ENCODE peak calls at places on chromosome 6, in nine cellular contexts. W is hippocampal formation; O is endothelial cell; H is aorta; F is GM03348; N is CD4-positive, alpha-beta memory T cell; P is lower lobe of right lung; K is NCI-H446; C is NCI-H510A. D is an unnamed sample.

GRCh38 chr6:127186889-127187288 is 68.4 kb downstream of the RSPO3 start:
- DNase-seq in W (no peak), O (peak; percentile 67), H (peak; percentile 67), F (no peak), N (peak; percentile 26), P (peak; percentile 87), K (no peak), C (no peak), D (peak; percentile 15)

GRCh38 chr6:100472674-100473073 is 8.0 kb upstream of the SIM1 start:
- DNase-seq in W (no peak), O (no peak), H (no peak), F (no peak), N (no peak), P (no peak), K (no peak), C (no peak), D (no peak)

GRCh38 chr6:42450314-42451145 is 1.2 kb downstream of the TRERF1 start:
- DNase-seq in W (peak; percentile 36), O (no peak), H (peak; percentile 55), F (peak; percentile 36), N (no peak), P (no peak), K (no peak), C (no peak), D (no peak)

GRCh38 chr6:158565482-158566040 is 5.7 kb downstream of the TMEM181 start:
- DNase-seq in W (no peak), O (no peak), H (no peak), F (no peak), N (no peak), P (no peak), K (no peak), C (no peak), D (no peak)

GRCh38 chr6:47700051-47700450 is 1.7 kb downstream of the ADGRF4 start:
- DNase-seq in W (no peak), O (no peak), H (no peak), F (peak; percentile 19), N (no peak), P (no peak), K (no peak), C (no peak), D (no peak)

GRCh38 chr6:2103644-2104523 is 141.5 kb downstream of the GMDS start:
- DNase-seq in W (no peak), O (no peak), H (peak; percentile 63), F (peak; percentile 71), N (peak; percentile 20), P (no peak), K (no peak), C (no peak), D (peak; percentile 30)

GRCh38 chr6:26296857-26297648 is 67.9 kb upstream of the BTN3A2 start:
- DNase-seq in W (no peak), O (no peak), H (no peak), F (no peak), N (no peak), P (no peak), K (no peak), C (no peak), D (no peak)

GRCh38 chr6:42674780-42675179 is 47.6 kb downstream of the PRPH2 start:
- DNase-seq in W (no peak), O (no peak), H (no peak), F (no peak), N (no peak), P (no peak), K (no peak), C (no peak), D (no peak)

GRCh38 chr6:122322824-122323223 is 76.6 kb upstream of the HSF2 start:
- DNase-seq in W (no peak), O (no peak), H (no peak), F (no peak), N (peak; percentile 0), P (no peak), K (no peak), C (no peak), D (no peak)

GRCh38 chr6:32689531-32690505 is 23.4 kb upstream of the HLA-DQB1 start:
- DNase-seq in W (no peak), O (no peak), H (no peak), F (no peak), N (no peak), P (no peak), K (no peak), C (no peak), D (no peak)

GRCh38 chr6:110408891-110409290 is 6.5 kb downstream of the DDO start:
- DNase-seq in W (no peak), O (no peak), H (no peak), F (no peak), N (no peak), P (no peak), K (no peak), C (no peak), D (peak; percentile 39)

GRCh38 chr6:147058786-147059434 is 145.3 kb upstream of the STXBP5 start:
- DNase-seq in W (no peak), O (no peak), H (no peak), F (no peak), N (no peak), P (no peak), K (no peak), C (no peak), D (no peak)

GRCh38 chr6:30283761-30284160 is 43.0 kb upstream of the TRIM39 start:
- DNase-seq in W (no peak), O (no peak), H (no peak), F (no peak), N (no peak), P (no peak), K (no peak), C (no peak), D (no peak)

GRCh38 chr6:62283828-62284411 is 2.1 kb downstream of the KHDRBS2 start:
- DNase-seq in W (no peak), O (peak; percentile 36), H (no peak), F (peak; percentile 10), N (no peak), P (no peak), K (peak; percentile 27), C (no peak), D (peak; percentile 8)

GRCh38 chr6:101578306-101578705 is 184.8 kb downstream of the GRIK2 start:
- DNase-seq in W (no peak), O (no peak), H (no peak), F (no peak), N (no peak), P (no peak), K (no peak), C (no peak), D (no peak)

GRCh38 chr6:87789198-87789899 is 87.3 kb upstream of the AKIRIN2 start:
- DNase-seq in W (no peak), O (no peak), H (no peak), F (peak; percentile 68), N (no peak), P (no peak), K (no peak), C (no peak), D (no peak)

D was measured in HuH-7.